ENCODE peak calls at places on chromosome 6, in five cellular contexts. Q is chondrocyte; Y is T47D; G is stimulated activated CD8-positive, alpha-beta memory T cell treated with anti-CD3 and anti-CD28 coated beads, Interleukin-12 subunit alpha, Interleukin-12 subunit beta, amount 100 ng/mL, for 1 hour; M is activated T-cell treated with anti-CD3 and anti-CD28 coated beads, Interleukin-2, amount 50 U/mL, for 1 hour. Z is an unnamed sample.

GRCh38 chr6:53718597-53719460 is 53.3 kb upstream of the KLHL31 start:
- DNase-seq in Q (no peak), Y (peak), G (no peak), M (no peak), Z (peak)

GRCh38 chr6:158868122-158868480 is 48.9 kb upstream of the EZR start:
- DNase-seq in Q (no peak), Y (no peak), G (no peak), M (no peak), Z (no peak)

GRCh38 chr6:133132092-133132491 is 109.1 kb upstream of the EYA4 start:
- DNase-seq in Q (no peak), Y (no peak), G (no peak), M (no peak), Z (no peak)

GRCh38 chr6:155881845-155882526 is 426.3 kb upstream of the NOX3 start:
- DNase-seq in Q (no peak), Y (no peak), G (no peak), M (no peak), Z (no peak)

GRCh38 chr6:147742445-147742844 is 234.0 kb downstream of the SAMD5 start:
- DNase-seq in Q (no peak), Y (no peak), G (no peak), M (no peak), Z (no peak)

GRCh38 chr6:32255212-32256153 is 31.6 kb upstream of the NOTCH4 start:
- DNase-seq in Q (no peak), Y (peak), G (peak), M (peak), Z (peak)

GRCh38 chr6:35710241-35710847 is 21.6 kb upstream of the FKBP5 start:
- DNase-seq in Q (no peak), Y (no peak), G (no peak), M (no peak), Z (no peak)

GRCh38 chr6:49911252-49911651 is 44.9 kb upstream of the CRISP1 start:
- DNase-seq in Q (no peak), Y (no peak), G (no peak), M (no peak), Z (no peak)

GRCh38 chr6:41055149-41055548 is 2.1 kb downstream of the APOBEC2 start:
- DNase-seq in Q (no peak), Y (no peak), G (no peak), M (no peak), Z (no peak)

GRCh38 chr6:125014157-125014957 is 52.1 kb downstream of the RNF217 start:
- DNase-seq in Q (no peak), Y (no peak), G (no peak), M (no peak), Z (no peak)

GRCh38 chr6:22221211-22221610 is 75.6 kb downstream of the PRL start:
- DNase-seq in Q (no peak), Y (no peak), G (no peak), M (no peak), Z (no peak)

GRCh38 chr6:56729719-56730118 is 87.0 kb upstream of the DST start:
- DNase-seq in Q (no peak), Y (no peak), G (no peak), M (no peak), Z (no peak)